ENCODE peak calls at places on chromosomes 4 and X, in five cellular contexts. U is trophoblast cell, K is esophagus squamous epithelium, F is colonic mucosa, Q is aorta. Y is an unnamed sample.

GRCh38 chrX:2299871-2300270 is 200.9 kb downstream of the DHRSX start:
- DNase-seq in Q (no peak), U (no peak), K (no peak), F (no peak), Y (peak)

GRCh38 chr4:184614509-184614908 is 34.7 kb downstream of the CASP3 start:
- DNase-seq in K (no peak), Q (no peak), F (no peak), U (no peak), Y (no peak)

GRCh38 chrX:152733261-152733975 is at the start of the genes CSAG1 and MAGEA12:
- DNase-seq in U (no peak), F (no peak), Q (peak), K (no peak), Y (no peak)

GRCh38 chr4:184382189-184382846 is 92.0 kb downstream of the IRF2 start:
- DNase-seq in U (no peak), K (no peak), Q (no peak), F (peak), Y (no peak)

GRCh38 chr4:184248216-184248615 is 30.5 kb upstream of the ENPP6 start:
- DNase-seq in U (no peak), Q (no peak), F (no peak), K (no peak), Y (peak)

GRCh38 chrX:7318661-7319060 is 170.7 kb upstream of the PUDP start:
- DNase-seq in U (no peak), Q (no peak), F (no peak), K (no peak), Y (no peak)

GRCh38 chr4:150366487-150366999 is 215.4 kb upstream of the MAB21L2 start:
- DNase-seq in F (no peak), U (no peak), K (no peak), Q (no peak), Y (no peak)

GRCh38 chr4:186790630-186791029 is 67.0 kb upstream of the FAT1 start:
- DNase-seq in F (no peak), Q (no peak), K (no peak), U (no peak), Y (no peak)

GRCh38 chrX:154384284-154384892 is 5.3 kb downstream of the EMD start:
- DNase-seq in K (no peak), U (no peak), F (no peak), Q (peak), Y (no peak)

GRCh38 chrX:153684447-153685178 is 3.1 kb upstream of the SLC6A8 start:
- DNase-seq in K (no peak), F (no peak), Q (peak), U (no peak), Y (no peak)

GRCh38 chrX:26822448-26822847 is 606.5 kb downstream of the MAGEB5 start:
- DNase-seq in K (no peak), U (no peak), Q (no peak), F (no peak), Y (no peak)

GRCh38 chr4:75630174-75630931 is at the start of gene CDKL2:
- DNase-seq in K (peak), U (peak), F (peak), Q (peak), Y (peak)

GRCh38 chr4:188781655-188782054 is 642.4 kb downstream of the TRIML1 start:
- DNase-seq in U (no peak), F (no peak), Q (no peak), K (no peak), Y (no peak)

GRCh38 chr4:24611575-24611974 is 27.2 kb upstream of the DHX15 start:
- DNase-seq in Q (no peak), U (no peak), K (no peak), F (no peak), Y (peak)

GRCh38 chr4:24604558-24605214 is 20.3 kb upstream of the DHX15 start:
- DNase-seq in U (no peak), Q (no peak), K (no peak), F (no peak), Y (no peak)

GRCh38 chr4:24603343-24603742 is 19.0 kb upstream of the DHX15 start:
- DNase-seq in K (no peak), F (no peak), U (no peak), Q (no peak), Y (no peak)

GRCh38 chr4:24607338-24607737 is 23.0 kb upstream of the DHX15 start:
- DNase-seq in F (no peak), Q (no peak), K (no peak), U (no peak), Y (no peak)
- H3K4me3 ChIP-seq in F (no peak), Q (no peak), K (no peak), U (no peak), Y (no peak)

GRCh38 chrX:54173791-54174190 is 9.3 kb downstream of the FAM120C start:
- DNase-seq in K (no peak), Q (no peak), U (no peak), F (no peak), Y (no peak)

GRCh38 chrX:54180403-54180802 is 2.7 kb downstream of the FAM120C start:
- DNase-seq in U (no peak), Q (no peak), K (no peak), F (no peak), Y (peak)

GRCh38 chrX:54181196-54181953 is 1.7 kb downstream of the FAM120C start:
- DNase-seq in F (no peak), U (no peak), K (no peak), Q (no peak), Y (peak)

GRCh38 chrX:54182194-54182863 is 725 bp downstream of the FAM120C start:
- DNase-seq in Q (peak), K (no peak), U (no peak), F (peak), Y (peak)

DNA sequence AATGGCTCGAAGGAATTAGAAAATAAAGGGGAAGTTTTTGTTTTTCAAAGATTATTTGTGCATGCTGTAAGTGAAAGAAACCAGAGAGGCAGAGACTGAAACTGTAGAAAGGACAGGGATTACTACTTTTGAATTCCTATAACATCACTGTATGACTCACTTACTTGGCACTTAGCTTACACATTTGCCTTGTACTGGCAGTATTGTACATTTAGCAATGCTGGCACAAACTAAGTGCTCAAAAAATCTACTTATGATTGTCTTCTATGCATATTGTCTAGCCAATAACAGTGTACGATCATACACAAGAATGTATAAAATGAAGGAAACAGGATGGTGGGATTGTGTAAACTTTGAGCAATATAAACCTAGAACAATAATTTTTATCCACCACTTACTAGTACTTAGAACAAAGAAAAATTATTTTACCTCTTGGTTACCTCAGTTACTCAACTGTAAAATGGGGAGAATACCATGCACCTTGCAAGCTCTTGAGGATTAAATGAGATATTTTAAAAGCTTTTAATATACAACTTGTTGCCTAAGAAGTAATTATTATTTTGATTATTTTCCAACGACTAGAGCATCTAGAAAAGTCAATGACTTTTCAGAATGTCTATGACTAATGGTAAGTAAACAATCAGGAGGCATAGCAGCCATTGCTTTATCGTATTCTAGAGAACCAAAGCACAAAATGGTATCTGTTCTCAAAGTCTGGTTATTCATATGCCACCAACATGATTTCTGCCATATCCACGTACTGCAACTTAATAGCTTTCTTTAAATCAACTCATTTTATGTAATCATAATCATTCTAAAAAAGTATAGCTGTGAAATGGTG is 4.7 kb downstream of the FAM120C start:
- DNase-seq in Q (no peak), K (no peak), F (no peak), U (no peak), Y (peak)
- H3K4me3 ChIP-seq in Q (no peak), K (no peak), F (no peak), U (no peak), Y (peak)

GRCh38 chrX:33190016-33190415 is 21.3 kb downstream of the DMD start:
- DNase-seq in F (no peak), U (no peak), K (no peak), Q (no peak), Y (peak)

GRCh38 chrX:33188881-33189280 is 22.5 kb downstream of the DMD start:
- DNase-seq in F (no peak), U (no peak), Q (no peak), K (no peak), Y (no peak)

GRCh38 chrX:33183366-33183765 is 28.0 kb downstream of the DMD start:
- DNase-seq in Q (peak), U (no peak), K (no peak), F (peak), Y (peak)

GRCh38 chrX:33188286-33188685 is 23.1 kb downstream of the DMD start:
- DNase-seq in U (no peak), F (no peak), K (no peak), Q (no peak), Y (no peak)
- H3K4me3 ChIP-seq in U (no peak), F (no peak), K (no peak), Q (no peak), Y (no peak)

GRCh38 chrX:69613946-69614345 is 2.0 kb upstream of the EDA start:
- DNase-seq in K (no peak), U (no peak), Q (no peak), F (no peak), Y (no peak)

GRCh38 chrX:69614896-69615295 is 1.0 kb upstream of the EDA start:
- DNase-seq in F (peak), K (no peak), Q (no peak), U (no peak), Y (no peak)

GRCh38 chrX:69615779-69616519 is at the start of gene EDA:
- DNase-seq in Q (peak), F (peak), K (peak), U (peak), Y (peak)

GRCh38 chrX:69616520-69617203 is 749 bp downstream of the EDA start:
- DNase-seq in Q (peak), F (peak), K (no peak), U (no peak), Y (no peak)

DNA sequence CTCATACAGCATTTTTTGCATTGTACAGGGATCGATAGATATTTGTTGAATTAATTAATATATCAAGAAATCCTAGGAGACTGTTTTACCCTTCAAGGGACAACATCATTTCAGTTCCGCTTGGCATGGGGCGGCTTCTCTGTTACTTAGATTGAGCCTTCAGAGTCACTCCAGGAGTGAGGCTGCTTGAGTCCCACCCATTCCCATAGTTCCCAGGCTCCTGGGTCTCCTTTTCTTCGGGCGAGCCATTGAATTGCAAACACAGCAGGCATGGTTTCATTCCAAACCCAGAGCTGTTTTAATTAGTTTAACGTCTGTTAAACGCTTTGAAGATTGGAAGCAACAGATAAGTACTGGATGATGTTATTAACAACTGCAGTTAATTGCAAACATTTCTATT is 590 bp upstream of the EDA start:
- DNase-seq in F (peak), K (no peak), Q (no peak), U (no peak), Y (no peak)
- H3K4me3 ChIP-seq in F (no peak), K (peak), Q (no peak), U (no peak), Y (no peak)

GRCh38 chrX:19127649-19128168 is 5.4 kb upstream of the ADGRG2 start:
- DNase-seq in F (no peak), Q (no peak), U (no peak), K (no peak), Y (peak)

GRCh38 chrX:19121466-19121865 is 802 bp downstream of the ADGRG2 start:
- DNase-seq in F (no peak), Q (no peak), U (no peak), K (no peak), Y (no peak)

GRCh38 chrX:19122641-19123009 is 357 bp upstream of the ADGRG2 start:
- DNase-seq in Q (no peak), U (no peak), F (no peak), K (no peak), Y (no peak)

GRCh38 chrX:19121898-19122640 is at the start of gene ADGRG2:
- DNase-seq in Q (peak), K (no peak), F (peak), U (no peak), Y (peak)
- H3K4me3 ChIP-seq in Q (peak), K (peak), F (peak), U (peak), Y (peak)

DNA sequence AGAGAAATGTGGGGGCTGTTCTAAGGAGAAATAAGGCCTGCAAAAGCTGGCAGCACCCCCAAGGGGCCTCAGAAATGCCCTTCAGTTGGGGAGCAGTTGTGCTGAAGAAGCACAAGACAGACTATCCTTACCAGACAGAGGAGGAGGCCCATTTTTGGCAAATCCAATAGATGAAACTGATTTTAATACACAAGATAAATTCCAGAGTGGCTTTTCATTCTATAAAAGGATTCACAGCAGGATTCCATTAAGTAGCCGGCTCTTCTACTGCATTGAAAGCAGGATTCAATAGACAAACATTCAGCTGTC is 8.1 kb downstream of the SEPTIN6 start:
- DNase-seq in F (no peak), U (no peak), Q (no peak), K (no peak), Y (no peak)
- H3K4me3 ChIP-seq in F (no peak), U (no peak), Q (no peak), K (no peak), Y (no peak)

DNA sequence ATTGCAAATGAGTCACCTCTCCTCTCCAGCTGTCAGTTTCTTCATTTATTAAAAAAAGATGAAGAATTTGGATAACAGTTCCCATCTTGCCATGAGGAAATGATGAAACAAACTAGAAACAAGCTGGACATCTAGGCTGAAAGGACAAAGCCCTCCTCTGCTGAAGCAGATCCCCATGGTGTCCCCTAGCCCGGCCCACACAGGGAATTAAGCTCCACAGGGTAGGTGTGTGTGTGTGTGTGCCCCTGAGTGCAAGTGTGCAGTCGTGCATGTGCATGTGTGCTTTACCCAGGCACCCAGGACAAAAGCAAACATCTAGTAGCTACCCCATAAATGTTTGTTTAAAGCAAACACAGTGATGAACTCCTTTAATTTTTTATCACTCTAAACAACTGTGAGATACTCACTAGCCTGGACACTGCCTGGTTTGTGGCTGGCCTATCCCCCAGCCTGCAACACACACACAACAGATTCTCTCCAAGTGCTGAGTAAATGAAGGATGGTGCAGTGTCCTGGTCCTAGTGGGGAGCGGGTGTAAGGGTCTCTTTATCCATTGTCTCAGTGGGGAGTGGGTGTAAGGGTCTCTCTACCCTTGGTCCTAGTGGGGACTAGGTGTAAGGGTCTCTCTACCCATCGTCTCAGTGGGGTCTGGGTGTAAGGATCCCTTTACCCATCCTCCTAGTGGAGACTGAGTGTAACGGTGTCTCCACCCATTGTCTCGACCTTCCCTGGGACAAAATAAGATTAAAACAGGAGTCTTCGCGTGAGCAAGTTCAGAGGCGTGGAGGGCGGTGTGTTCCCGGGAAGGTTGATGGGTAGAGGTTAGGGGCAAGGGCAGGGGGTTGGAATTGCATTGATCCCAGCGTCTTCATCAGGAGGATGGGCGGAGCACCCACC is 688 bp upstream of the EVC start:
- DNase-seq in K (no peak), F (no peak), U (no peak), Q (no peak), Y (peak)
- H3K4me3 ChIP-seq in K (peak), F (peak), U (no peak), Q (peak), Y (peak)

GRCh38 chr4:68369474-68369805 is 19.6 kb upstream of the YTHDC1 start:
- DNase-seq in K (no peak), F (no peak), U (peak), Q (no peak), Y (no peak)
- H3K4me3 ChIP-seq in K (no peak), F (no peak), U (no peak), Q (no peak), Y (no peak)

DNA sequence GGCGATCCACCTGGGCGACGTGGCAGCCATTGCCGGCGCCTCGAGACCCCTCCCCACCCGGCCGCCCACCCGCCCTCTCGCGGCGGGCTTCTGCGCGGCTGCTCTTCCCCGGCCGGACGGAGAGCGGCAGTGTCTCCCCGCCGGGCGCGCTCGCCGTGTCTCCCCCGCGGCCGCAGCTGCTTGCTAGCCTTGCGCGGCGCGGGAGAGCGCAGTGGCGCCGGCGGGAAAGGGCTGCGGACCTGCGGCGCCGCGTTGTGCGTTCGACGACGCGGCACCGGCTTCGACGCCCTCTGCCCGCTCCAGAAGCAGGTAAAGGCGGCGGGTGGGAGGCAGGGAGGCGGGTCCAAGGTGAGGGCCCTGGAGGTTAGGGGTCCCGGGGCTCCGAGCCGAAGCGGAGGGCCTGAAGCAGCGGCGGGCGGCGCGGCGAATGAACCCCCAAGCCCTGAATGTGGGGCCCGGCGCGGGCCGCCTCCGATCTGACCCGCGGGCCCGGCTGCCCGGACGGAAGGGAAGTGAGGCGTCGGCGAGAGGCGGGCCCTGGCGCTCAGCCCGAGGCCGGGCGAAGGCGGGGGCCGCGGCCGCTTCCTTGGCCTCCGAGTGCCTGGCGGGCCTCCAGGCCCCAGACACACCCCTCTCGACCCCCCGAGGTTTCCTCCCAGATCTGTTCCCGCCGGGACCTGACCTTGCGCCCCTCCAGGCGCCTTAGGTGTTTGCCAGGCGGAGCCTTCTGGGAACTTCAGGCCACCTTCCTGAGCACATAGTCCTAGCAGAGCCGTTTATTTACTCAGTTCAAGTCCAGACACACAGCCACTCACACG is at the start of gene N4BP2:
- DNase-seq in K (peak), F (peak), Q (peak), U (peak), Y (peak)
- H3K4me3 ChIP-seq in K (peak), F (peak), Q (peak), U (peak), Y (peak)

DNA sequence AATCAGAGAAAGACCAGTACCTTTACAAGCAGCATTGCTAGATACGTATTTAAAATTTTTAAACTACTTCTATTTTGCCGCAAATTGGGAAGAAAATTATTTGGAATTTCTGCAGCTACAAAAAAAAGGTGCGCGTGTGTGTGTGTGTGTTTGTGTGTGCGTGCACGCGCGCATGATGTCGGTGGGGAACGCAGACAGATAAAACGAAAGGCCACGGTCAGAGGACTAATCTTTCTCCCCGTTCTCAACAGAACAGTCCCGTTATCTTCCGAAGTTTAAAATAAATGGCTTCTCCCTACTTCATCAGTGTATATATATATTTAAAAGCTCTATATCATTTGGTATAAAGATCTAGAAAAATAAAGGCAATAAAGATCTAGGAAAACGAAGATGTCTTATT is 1.6 kb downstream of the MGARP start:
- DNase-seq in Q (no peak), F (no peak), U (no peak), K (no peak), Y (no peak)
- H3K4me3 ChIP-seq in Q (no peak), F (no peak), U (no peak), K (no peak), Y (no peak)

Y was measured in fibroblast of the aortic adventitia.